ENCODE peak calls at places on chromosomes 12 and 14, in ten cellular contexts. F is ovary, P is heart left ventricle, C is uterus, Y is body of pancreas, I is gastrocnemius medialis, M is suprapubic skin, L is IMR-90, O is endothelial cell of umbilical vein, A is transverse colon. X is an unnamed sample. For H3K4me1, the result is how much of the 10 kb centered on the place peaks cover.

GRCh38 chr14:90780519-90780918 is 35.7 kb downstream of the TTC7B start:
- DNase-seq in Y (no peak), A (no peak), L (no peak), M (peak), F (no peak), O (no peak), C (no peak), P (no peak), I (no peak), X (no peak)

GRCh38 chr12:115405471-115405860 is 721.5 kb upstream of the TBX3 start:
- DNase-seq in P (no peak), I (no peak), C (no peak), L (no peak), M (no peak), Y (no peak), A (no peak), F (no peak), O (no peak), X (no peak)

GRCh38 chr14:34650786-34651584 is 21.0 kb upstream of the SNX6 start:
- DNase-seq in Y (no peak), P (no peak), F (no peak), O (peak), M (peak), L (peak), C (peak), I (no peak), A (no peak), X (no peak)

GRCh38 chr12:16329594-16329993 is 17.9 kb upstream of the MGST1 start:
- DNase-seq in P (no peak), A (no peak), L (no peak), Y (no peak), M (no peak), I (no peak), O (no peak), C (no peak), F (no peak), X (no peak)

GRCh38 chr12:57477710-57478681 is 1.7 kb downstream of the ARHGAP9 start:
- DNase-seq in I (no peak), A (no peak), Y (no peak), L (peak), F (no peak), O (no peak), M (no peak), P (no peak), C (no peak), X (no peak)

GRCh38 chr12:46556105-46556559 is 183.6 kb upstream of the SLC38A2 start:
- DNase-seq in C (no peak), O (peak), F (no peak), M (no peak), P (no peak), L (peak), Y (no peak), I (peak), A (no peak), X (no peak)

GRCh38 chr12:109840349-109841073 is 7.3 kb upstream of the TRPV4 start:
- DNase-seq in A (peak), O (no peak), C (no peak), Y (no peak), P (no peak), I (no peak), F (no peak), M (no peak), L (no peak), X (no peak)

GRCh38 chr12:80551897-80552296 is 107.9 kb downstream of the PTPRQ start:
- DNase-seq in L (peak), I (no peak), O (peak), M (no peak), P (no peak), A (no peak), F (no peak), Y (no peak), C (peak), X (no peak)

GRCh38 chr14:76698631-76699030 is 62.6 kb upstream of the VASH1 start:
- DNase-seq in Y (no peak), F (no peak), L (no peak), C (no peak), P (no peak), I (no peak), A (no peak), M (no peak), O (no peak), X (no peak)

GRCh38 chr12:103431387-103431786 is 64.4 kb downstream of the C12orf42 start:
- DNase-seq in O (no peak), C (no peak), Y (no peak), M (no peak), L (no peak), F (no peak), P (no peak), A (no peak), I (no peak), X (no peak)

GRCh38 chr14:89013698-89014569 is 189.5 kb downstream of the TTC8 start:
- DNase-seq in M (no peak), O (no peak), F (no peak), P (no peak), Y (no peak), I (no peak), A (no peak), L (no peak), C (no peak), X (no peak)

GRCh38 chr14:51607677-51608076 is 44.0 kb upstream of the FRMD6 start:
- DNase-seq in F (no peak), M (no peak), C (no peak), I (no peak), L (peak), P (no peak), Y (no peak), A (no peak), O (no peak), X (no peak)

GRCh38 chr12:118098911-118099671 is 4.7 kb downstream of the VSIG10 start:
- DNase-seq in Y (no peak), M (no peak), L (no peak), C (no peak), A (peak), I (no peak), F (no peak), O (no peak), P (no peak), X (no peak)

GRCh38 chr14:76262591-76262990 is 110.9 kb downstream of the GPATCH2L start:
- DNase-seq in I (no peak), P (no peak), Y (no peak), M (no peak), L (no peak), F (no peak), C (no peak), O (no peak), A (no peak), X (no peak)

GRCh38 chr12:8603858-8604257 is 8.8 kb downstream of the AICDA start:
- DNase-seq in Y (no peak), I (no peak), F (no peak), M (no peak), O (no peak), L (no peak), P (no peak), C (no peak), A (no peak), X (no peak)

GRCh38 chr12:62785941-62786559 is 148.9 kb downstream of the PPM1H start:
- DNase-seq in I (no peak), F (no peak), Y (no peak), A (no peak), M (no peak), O (peak), L (peak), C (peak), P (peak), X (no peak)

GRCh38 chr12:570237-570925 is 92.9 kb downstream of the NINJ2 start:
- DNase-seq in C (peak), Y (peak), M (peak), O (peak), F (peak), I (peak), L (peak), P (peak), A (peak), X (peak)

GRCh38 chr12:116373610-116374606 is 96.4 kb upstream of the MED13L start:
- DNase-seq in O (no peak), C (no peak), I (no peak), P (no peak), F (no peak), A (no peak), L (no peak), M (no peak), Y (no peak), X (no peak)

GRCh38 chr12:3556716-3557115 is 65.7 kb downstream of the PRMT8 start:
- DNase-seq in M (peak), Y (no peak), P (no peak), A (no peak), C (no peak), I (no peak), L (no peak), O (no peak), F (no peak), X (no peak)

GRCh38 chr12:24960222-24960855 is 11.4 kb upstream of the BCAT1 start:
- DNase-seq in I (no peak), A (peak), O (peak), Y (peak), L (peak), C (no peak), F (no peak), M (no peak), P (no peak), X (no peak)

GRCh38 chr12:39327520-39327919 is 115.4 kb downstream of the KIF21A start:
- DNase-seq in C (no peak), F (no peak), M (no peak), O (no peak), L (no peak), I (no peak), P (no peak), A (no peak), Y (no peak), X (no peak)

GRCh38 chr14:60226296-60226695 is 22.7 kb upstream of the PPM1A start:
- DNase-seq in P (no peak), M (no peak), Y (no peak), C (no peak), O (no peak), A (no peak), L (no peak), I (no peak), F (no peak), X (no peak)

GRCh38 chr12:101455685-101456084 is 19.5 kb upstream of the SPIC start:
- DNase-seq in O (no peak), F (no peak), Y (no peak), P (no peak), C (no peak), L (no peak), A (no peak), M (no peak), I (no peak), X (no peak)

GRCh38 chr12:132118876-132119275 is 25.2 kb downstream of the DDX51 start:
- DNase-seq in O (no peak), M (peak), P (no peak), A (no peak), F (no peak), Y (no peak), L (no peak), C (no peak), I (no peak), X (no peak)

GRCh38 chr12:114869091-114869834 is 185.3 kb upstream of the TBX3 start:
- DNase-seq in Y (no peak), F (no peak), M (no peak), C (no peak), A (no peak), O (no peak), I (no peak), L (peak), P (no peak), X (no peak)

GRCh38 chr12:42235426-42235825 is 2.6 kb downstream of the YAF2 start:
- DNase-seq in O (no peak), F (no peak), P (no peak), Y (no peak), C (peak), M (no peak), L (no peak), A (no peak), I (peak), X (peak)

GRCh38 chr12:5554711-5555110 is 122.8 kb downstream of the NTF3 start:
- DNase-seq in O (no peak), Y (no peak), A (no peak), L (peak), P (no peak), M (no peak), I (no peak), F (no peak), C (no peak), X (no peak)

GRCh38 chr12:19148860-19149259 is 19.3 kb downstream of the PLEKHA5 start:
- DNase-seq in I (no peak), L (no peak), Y (no peak), F (no peak), O (no peak), M (no peak), C (no peak), P (no peak), A (no peak), X (no peak)

GRCh38 chr12:131153956-131154355 is 200.2 kb downstream of the ADGRD1 start:
- DNase-seq in C (no peak), L (no peak), A (no peak), P (no peak), F (no peak), I (no peak), O (no peak), M (no peak), Y (no peak), X (no peak)

GRCh38 chr12:124620606-124621295 is 53.3 kb upstream of the NCOR2 start:
- DNase-seq in A (no peak), I (no peak), Y (no peak), F (no peak), P (no peak), M (no peak), L (peak), C (no peak), O (no peak), X (no peak)

GRCh38 chr14:64755661-64756265 is 51.5 kb downstream of the PLEKHG3 start:
- DNase-seq in A (peak), M (no peak), O (no peak), L (peak), F (peak), C (no peak), Y (no peak), I (no peak), P (no peak), X (no peak)

GRCh38 chr14:68843471-68844209 is 50.8 kb upstream of the ZFP36L1 start:
- DNase-seq in A (peak), L (peak), C (peak), I (peak), P (peak), O (peak), F (peak), M (peak), Y (peak), X (peak)

GRCh38 chr12:7374423-7375144 is 69.4 kb downstream of the CD163L1 start:
- DNase-seq in A (peak), C (no peak), M (no peak), I (no peak), Y (peak), L (peak), F (no peak), P (no peak), O (peak), X (no peak)

GRCh38 chr12:81128930-81129554 is 51.2 kb downstream of the ACSS3 start:
- DNase-seq in Y (peak), O (peak), F (no peak), P (no peak), A (no peak), I (no peak), M (no peak), L (peak), C (peak), X (no peak)

GRCh38 chr14:103382375-103382774 is 2.8 kb upstream of the MARK3 start:
- DNase-seq in I (no peak), Y (no peak), F (no peak), A (no peak), M (no peak), O (no peak), C (no peak), L (peak), P (no peak), X (no peak)

GRCh38 chr12:64752833-64753238 is 6.4 kb downstream of the GNS start:
- DNase-seq in A (no peak), P (no peak), Y (no peak), O (peak), L (no peak), M (no peak), C (no peak), I (no peak), F (no peak), X (no peak)

GRCh38 chr14:70888681-70889175 is 18.5 kb upstream of the PCNX1 start:
- DNase-seq in Y (no peak), F (no peak), O (no peak), I (no peak), M (no peak), L (peak), C (no peak), A (no peak), P (no peak), X (no peak)

GRCh38 chr12:63090716-63091115 is 60.3 kb downstream of the AVPR1A start:
- DNase-seq in F (no peak), M (no peak), P (no peak), A (no peak), I (no peak), O (no peak), Y (no peak), C (no peak), L (no peak), X (no peak)

GRCh38 chr12:105980533-105980932 is 158.2 kb downstream of the NUAK1 start:
- DNase-seq in P (no peak), L (no peak), Y (no peak), A (no peak), O (no peak), C (no peak), I (no peak), F (no peak), M (no peak), X (no peak)

GRCh38 chr12:98644433-98644711 is 216 bp downstream of the IKBIP start:
- DNase-seq in O (no peak), C (no peak), A (peak), Y (no peak), I (no peak), L (no peak), P (no peak), F (no peak), M (no peak), X (peak)

DNA sequence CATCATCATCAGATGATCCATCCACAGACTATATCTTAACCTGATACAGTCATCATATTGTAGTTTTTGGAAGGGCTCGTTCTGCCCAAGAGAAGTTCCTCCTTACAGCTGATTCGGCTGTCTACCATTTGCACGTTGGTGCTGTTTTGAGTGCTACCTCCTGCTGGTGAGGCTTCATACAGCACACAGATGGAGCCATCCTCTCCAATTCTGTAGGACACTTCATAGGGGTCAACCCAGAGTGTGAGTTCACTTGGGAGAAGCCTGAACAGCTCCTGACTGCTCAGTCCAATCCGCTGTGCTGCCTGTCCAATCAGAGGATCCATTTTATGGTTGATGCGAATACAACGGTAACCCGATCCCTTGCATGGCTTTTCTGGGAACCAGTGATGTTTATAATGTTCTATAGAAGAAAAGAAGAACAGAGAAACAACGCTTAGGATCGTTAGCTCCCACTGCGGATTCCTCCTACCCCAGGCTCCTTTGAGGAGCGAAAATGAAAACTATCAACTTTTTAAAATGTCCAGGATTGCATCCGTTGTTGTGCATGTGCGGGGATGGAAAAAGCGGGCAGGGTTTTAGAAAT is 1.5 kb downstream of the BTG1 start:
- DNase-seq in C (peak), I (peak), Y (peak), O (peak), A (peak), M (peak), L (peak), P (peak), F (peak), X (peak)
- TF ChIP-seq POLR2A in C (no peak), I (peak), Y (peak), O (no peak), A (peak), M (no peak), L (peak), P (peak), F (no peak), X (peak)

DNA sequence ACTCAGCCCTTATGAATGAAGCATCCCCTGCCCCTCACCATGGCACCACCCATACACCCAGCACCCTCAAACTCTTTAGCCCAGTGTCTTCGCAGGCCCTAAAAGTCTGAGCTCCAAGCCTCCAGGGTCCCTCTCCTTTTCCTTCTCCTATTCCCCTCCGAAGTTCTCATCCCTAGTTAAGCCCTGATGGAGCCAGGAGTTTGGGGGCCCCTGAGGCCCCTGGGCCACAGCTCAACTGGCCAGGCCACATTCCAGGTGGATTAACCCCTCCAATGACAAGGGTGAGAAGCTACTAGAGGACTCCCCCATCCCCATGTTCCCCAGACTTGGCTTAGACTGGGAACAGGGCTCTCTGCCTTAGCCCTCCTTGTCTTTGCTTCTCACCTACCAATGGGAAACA is 2.6 kb downstream of the RARG start:
- DNase-seq in O (no peak), C (no peak), P (no peak), F (no peak), M (no peak), I (no peak), Y (no peak), L (no peak), A (no peak), X (no peak)
- H3K4me1 ChIP-seq in O (under half), C (under half), P (under half), F (under half), M (half or more), I (under half), Y (under half), L (under half), A (under half), X (under half)

GRCh38 chr14:104731925-104732294 is 7.9 kb downstream of the ADSS1 start:
- DNase-seq in A (no peak), M (no peak), C (no peak), I (no peak), Y (no peak), P (no peak), L (no peak), F (no peak), O (no peak), X (no peak)

GRCh38 chr14:104731249-104731924 is 7.4 kb downstream of the ADSS1 start:
- DNase-seq in O (no peak), L (no peak), C (no peak), P (no peak), M (no peak), F (no peak), Y (no peak), A (no peak), I (no peak), X (no peak)

GRCh38 chr14:104730504-104730903 is 6.5 kb downstream of the ADSS1 start:
- DNase-seq in C (no peak), I (no peak), Y (no peak), M (no peak), L (no peak), A (no peak), P (no peak), F (no peak), O (no peak), X (no peak)

GRCh38 chr14:104728631-104729030 is 4.6 kb downstream of the ADSS1 start:
- DNase-seq in M (no peak), C (no peak), A (no peak), P (no peak), O (no peak), L (no peak), Y (no peak), I (no peak), F (no peak), X (no peak)

DNA sequence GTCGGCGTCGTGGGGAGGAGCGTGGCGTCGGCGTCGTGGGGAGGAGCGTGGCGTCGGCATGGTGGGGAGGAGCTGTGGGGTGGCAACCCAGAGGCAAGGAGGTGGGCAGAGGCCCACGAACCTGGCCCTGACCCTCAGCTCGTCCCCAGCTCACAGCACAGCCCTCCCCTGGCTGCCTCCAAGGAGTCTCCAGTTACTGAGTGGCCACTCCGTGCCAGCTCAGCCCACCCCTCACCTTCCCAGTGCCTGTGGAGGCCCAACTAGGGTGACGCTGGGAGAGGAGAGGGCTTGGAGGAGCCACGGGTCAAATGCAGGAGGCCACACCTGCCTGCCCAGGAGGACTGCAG is 5.8 kb downstream of the ADSS1 start:
- DNase-seq in Y (no peak), I (no peak), C (no peak), L (no peak), P (no peak), F (no peak), O (no peak), M (no peak), A (no peak), X (no peak)
- TF ChIP-seq POLR2A in Y (no peak), I (no peak), C (no peak), L (no peak), P (no peak), F (no peak), O (no peak), M (no peak), A (no peak), X (no peak)

GRCh38 chr12:69469854-69470188 is 367 bp upstream of the FRS2 start:
- DNase-seq in L (no peak), A (no peak), F (no peak), P (no peak), M (no peak), Y (no peak), I (no peak), O (no peak), C (no peak), X (no peak)
- H3K4me1 ChIP-seq in L (under half), A (under half), F (under half), P (under half), M (half or more), Y (under half), I (under half), O (under half), C (under half), X (under half)

GRCh38 chr12:54285150-54286041 is 4.9 kb downstream of the HNRNPA1 start:
- DNase-seq in O (no peak), A (no peak), L (no peak), C (no peak), I (no peak), P (no peak), F (no peak), Y (no peak), M (no peak), X (no peak)
- TF ChIP-seq POLR2A in O (no peak), A (no peak), L (no peak), C (no peak), I (no peak), P (no peak), F (no peak), Y (no peak), M (no peak), X (no peak)